ENCODE peak calls at places on chromosomes 5 and 9, in nine cellular contexts. One of them, this sample, is unnamed.

GRCh38 chr9:488448-488847 is 273.8 kb downstream of the DOCK8 start:
- DNase-seq in fibroblast of lung: no peak
- DNase-seq in A172: no peak
- DNase-seq in effector memory CD8-positive, alpha-beta T cell: no peak
- DNase-seq in left ventricle myocardium inferior: no peak
- DNase-seq in glomerular endothelial cell: no peak
- DNase-seq in NCI-H1048: no peak
- DNase-seq in left cardiac atrium: no peak
- DNase-seq in NB4: no peak
- DNase-seq in this sample: no peak

GRCh38 chr5:40738502-40738901 is 17.3 kb downstream of the TTC33 start:
- DNase-seq in left ventricle myocardium inferior: no peak
- DNase-seq in left cardiac atrium: no peak
- DNase-seq in A172: no peak
- DNase-seq in glomerular endothelial cell: no peak
- DNase-seq in NB4: no peak
- DNase-seq in effector memory CD8-positive, alpha-beta T cell: no peak
- DNase-seq in fibroblast of lung: peak; percentile 41
- DNase-seq in NCI-H1048: no peak
- DNase-seq in this sample: no peak

GRCh38 chr9:88400021-88400420 is 11.8 kb downstream of the SPIN1 start:
- DNase-seq in glomerular endothelial cell: no peak
- DNase-seq in NB4: no peak
- DNase-seq in NCI-H1048: no peak
- DNase-seq in effector memory CD8-positive, alpha-beta T cell: no peak
- DNase-seq in fibroblast of lung: peak; percentile 92
- DNase-seq in A172: peak; percentile 81
- DNase-seq in left cardiac atrium: no peak
- DNase-seq in left ventricle myocardium inferior: no peak
- DNase-seq in this sample: no peak

GRCh38 chr9:93003552-93004407 is 54.7 kb upstream of the SUSD3 start:
- DNase-seq in NCI-H1048: no peak
- DNase-seq in left cardiac atrium: peak; percentile 46
- DNase-seq in fibroblast of lung: peak; percentile 12
- DNase-seq in effector memory CD8-positive, alpha-beta T cell: peak; percentile 51
- DNase-seq in left ventricle myocardium inferior: peak; percentile 38
- DNase-seq in glomerular endothelial cell: peak; percentile 9
- DNase-seq in A172: peak; percentile 53
- DNase-seq in NB4: peak; percentile 68
- DNase-seq in this sample: peak; percentile 80

GRCh38 chr9:117044241-117044640 is 357.1 kb downstream of the TRIM32 start:
- DNase-seq in NB4: no peak
- DNase-seq in left cardiac atrium: no peak
- DNase-seq in left ventricle myocardium inferior: no peak
- DNase-seq in effector memory CD8-positive, alpha-beta T cell: no peak
- DNase-seq in glomerular endothelial cell: no peak
- DNase-seq in A172: no peak
- DNase-seq in fibroblast of lung: no peak
- DNase-seq in NCI-H1048: no peak
- DNase-seq in this sample: no peak

GRCh38 chr5:9441610-9442009 is 104.3 kb downstream of the SEMA5A start:
- DNase-seq in glomerular endothelial cell: no peak
- DNase-seq in A172: no peak
- DNase-seq in NCI-H1048: no peak
- DNase-seq in effector memory CD8-positive, alpha-beta T cell: no peak
- DNase-seq in left ventricle myocardium inferior: no peak
- DNase-seq in NB4: no peak
- DNase-seq in fibroblast of lung: no peak
- DNase-seq in left cardiac atrium: no peak
- DNase-seq in this sample: no peak

GRCh38 chr9:137031904-137032639 is at the start of gene FUT7:
- DNase-seq in left cardiac atrium: no peak
- DNase-seq in effector memory CD8-positive, alpha-beta T cell: peak; percentile 46
- DNase-seq in fibroblast of lung: no peak
- DNase-seq in glomerular endothelial cell: no peak
- DNase-seq in left ventricle myocardium inferior: no peak
- DNase-seq in A172: no peak
- DNase-seq in NCI-H1048: no peak
- DNase-seq in NB4: peak; percentile 89
- DNase-seq in this sample: no peak

GRCh38 chr5:78751872-78752271 is 103.3 kb upstream of the LHFPL2 start:
- DNase-seq in NCI-H1048: no peak
- DNase-seq in glomerular endothelial cell: no peak
- DNase-seq in left ventricle myocardium inferior: no peak
- DNase-seq in NB4: no peak
- DNase-seq in left cardiac atrium: no peak
- DNase-seq in A172: no peak
- DNase-seq in effector memory CD8-positive, alpha-beta T cell: no peak
- DNase-seq in fibroblast of lung: no peak
- DNase-seq in this sample: no peak

GRCh38 chr5:1733369-1733768 is 66.3 kb downstream of the MRPL36 start:
- DNase-seq in fibroblast of lung: no peak
- DNase-seq in left ventricle myocardium inferior: no peak
- DNase-seq in left cardiac atrium: no peak
- DNase-seq in effector memory CD8-positive, alpha-beta T cell: no peak
- DNase-seq in NCI-H1048: no peak
- DNase-seq in glomerular endothelial cell: no peak
- DNase-seq in A172: no peak
- DNase-seq in NB4: no peak
- DNase-seq in this sample: no peak

GRCh38 chr9:125442471-125442870 is 180.8 kb downstream of the GAPVD1 start:
- DNase-seq in A172: no peak
- DNase-seq in effector memory CD8-positive, alpha-beta T cell: no peak
- DNase-seq in NB4: no peak
- DNase-seq in glomerular endothelial cell: no peak
- DNase-seq in NCI-H1048: no peak
- DNase-seq in left cardiac atrium: no peak
- DNase-seq in fibroblast of lung: no peak
- DNase-seq in left ventricle myocardium inferior: no peak
- DNase-seq in this sample: no peak

GRCh38 chr5:140039561-140039960 is 3.5 kb downstream of the NRG2 start:
- DNase-seq in A172: no peak
- DNase-seq in glomerular endothelial cell: no peak
- DNase-seq in effector memory CD8-positive, alpha-beta T cell: no peak
- DNase-seq in left ventricle myocardium inferior: no peak
- DNase-seq in fibroblast of lung: no peak
- DNase-seq in left cardiac atrium: no peak
- DNase-seq in NB4: peak; percentile 14
- DNase-seq in NCI-H1048: no peak
- DNase-seq in this sample: no peak

GRCh38 chr5:11038772-11039171 is 277.7 kb upstream of the DAP start:
- DNase-seq in NCI-H1048: no peak
- DNase-seq in left cardiac atrium: no peak
- DNase-seq in effector memory CD8-positive, alpha-beta T cell: no peak
- DNase-seq in NB4: no peak
- DNase-seq in left ventricle myocardium inferior: no peak
- DNase-seq in glomerular endothelial cell: no peak
- DNase-seq in fibroblast of lung: no peak
- DNase-seq in A172: no peak
- DNase-seq in this sample: no peak

GRCh38 chr5:86768699-86769202 is 151.0 kb downstream of the COX7C start:
- DNase-seq in effector memory CD8-positive, alpha-beta T cell: peak; percentile 0
- DNase-seq in fibroblast of lung: no peak
- DNase-seq in NB4: no peak
- DNase-seq in NCI-H1048: no peak
- DNase-seq in A172: no peak
- DNase-seq in left cardiac atrium: no peak
- DNase-seq in glomerular endothelial cell: no peak
- DNase-seq in left ventricle myocardium inferior: no peak
- DNase-seq in this sample: no peak

GRCh38 chr9:113221800-113222481 is 597 bp downstream of the SLC31A1 start:
- DNase-seq in fibroblast of lung: no peak
- DNase-seq in left ventricle myocardium inferior: no peak
- DNase-seq in glomerular endothelial cell: no peak
- DNase-seq in NCI-H1048: no peak
- DNase-seq in left cardiac atrium: no peak
- DNase-seq in effector memory CD8-positive, alpha-beta T cell: no peak
- DNase-seq in NB4: no peak
- DNase-seq in A172: peak; percentile 12
- DNase-seq in this sample: no peak

GRCh38 chr5:43041131-43041668 is 1.1 kb upstream of the ANXA2R start:
- DNase-seq in left cardiac atrium: peak; percentile 53
- DNase-seq in NCI-H1048: no peak
- DNase-seq in glomerular endothelial cell: peak; percentile 72
- DNase-seq in NB4: peak; percentile 80
- DNase-seq in A172: no peak
- DNase-seq in effector memory CD8-positive, alpha-beta T cell: peak; percentile 34
- DNase-seq in left ventricle myocardium inferior: peak; percentile 42
- DNase-seq in fibroblast of lung: no peak
- DNase-seq in this sample: peak; percentile 67

GRCh38 chr5:66828046-66828550 is 231.9 kb downstream of the MAST4 start:
- DNase-seq in fibroblast of lung: no peak
- DNase-seq in glomerular endothelial cell: no peak
- DNase-seq in A172: no peak
- DNase-seq in left ventricle myocardium inferior: no peak
- DNase-seq in NB4: no peak
- DNase-seq in effector memory CD8-positive, alpha-beta T cell: no peak
- DNase-seq in NCI-H1048: no peak
- DNase-seq in left cardiac atrium: no peak
- DNase-seq in this sample: no peak

GRCh38 chr5:176774216-176775171 is 35.9 kb upstream of the UNC5A start:
- DNase-seq in glomerular endothelial cell: no peak
- DNase-seq in NCI-H1048: no peak
- DNase-seq in NB4: no peak
- DNase-seq in A172: no peak
- DNase-seq in effector memory CD8-positive, alpha-beta T cell: no peak
- DNase-seq in left cardiac atrium: no peak
- DNase-seq in left ventricle myocardium inferior: no peak
- DNase-seq in fibroblast of lung: no peak
- DNase-seq in this sample: no peak

GRCh38 chr5:1144089-1144488 is 32.2 kb upstream of the SLC12A7 start:
- DNase-seq in left ventricle myocardium inferior: no peak
- DNase-seq in NB4: no peak
- DNase-seq in NCI-H1048: no peak
- DNase-seq in effector memory CD8-positive, alpha-beta T cell: no peak
- DNase-seq in left cardiac atrium: no peak
- DNase-seq in glomerular endothelial cell: no peak
- DNase-seq in A172: no peak
- DNase-seq in fibroblast of lung: no peak
- DNase-seq in this sample: no peak

GRCh38 chr5:37900692-37901091 is 60.9 kb upstream of the GDNF start:
- DNase-seq in glomerular endothelial cell: no peak
- DNase-seq in NB4: peak; percentile 19
- DNase-seq in left ventricle myocardium inferior: peak; percentile 79
- DNase-seq in effector memory CD8-positive, alpha-beta T cell: no peak
- DNase-seq in left cardiac atrium: peak; percentile 77
- DNase-seq in A172: peak; percentile 40
- DNase-seq in NCI-H1048: no peak
- DNase-seq in fibroblast of lung: peak; percentile 35
- DNase-seq in this sample: no peak

GRCh38 chr5:33439905-33440481 is 772 bp upstream of the TARS1 start:
- DNase-seq in fibroblast of lung: no peak
- DNase-seq in glomerular endothelial cell: no peak
- DNase-seq in left ventricle myocardium inferior: no peak
- DNase-seq in A172: no peak
- DNase-seq in effector memory CD8-positive, alpha-beta T cell: no peak
- DNase-seq in NCI-H1048: no peak
- DNase-seq in left cardiac atrium: no peak
- DNase-seq in NB4: no peak
- DNase-seq in this sample: no peak

GRCh38 chr9:115042781-115043509 is 75.0 kb downstream of the TNC start:
- DNase-seq in glomerular endothelial cell: no peak
- DNase-seq in NB4: peak; percentile 80
- DNase-seq in left ventricle myocardium inferior: no peak
- DNase-seq in effector memory CD8-positive, alpha-beta T cell: no peak
- DNase-seq in NCI-H1048: no peak
- DNase-seq in fibroblast of lung: peak; percentile 85
- DNase-seq in A172: no peak
- DNase-seq in left cardiac atrium: no peak
- DNase-seq in this sample: peak; percentile 52

GRCh38 chr5:76473676-76474075 is 70.6 kb downstream of the IQGAP2 start:
- DNase-seq in NB4: no peak
- DNase-seq in left ventricle myocardium inferior: no peak
- DNase-seq in A172: no peak
- DNase-seq in effector memory CD8-positive, alpha-beta T cell: peak; percentile 52
- DNase-seq in fibroblast of lung: no peak
- DNase-seq in glomerular endothelial cell: no peak
- DNase-seq in NCI-H1048: no peak
- DNase-seq in left cardiac atrium: no peak
- DNase-seq in this sample: no peak

GRCh38 chr9:130423272-130423671 is 21.5 kb upstream of the ASS1 start:
- DNase-seq in left cardiac atrium: peak; percentile 54
- DNase-seq in fibroblast of lung: no peak
- DNase-seq in A172: no peak
- DNase-seq in effector memory CD8-positive, alpha-beta T cell: no peak
- DNase-seq in NB4: no peak
- DNase-seq in NCI-H1048: no peak
- DNase-seq in left ventricle myocardium inferior: peak; percentile 75
- DNase-seq in glomerular endothelial cell: no peak
- DNase-seq in this sample: no peak

This sample was measured in lower lobe of right lung.